ENCODE peak calls at places on chromosomes 2 and 18, in seven cellular contexts. T, K, V, F, B, J and R are unnamed samples.

GRCh38 chr18:43213816-43214215 is 63.5 kb downstream of the SYT4 start:
- DNase-seq in K (no peak), J (no peak), T (no peak), F (no peak), B (no peak), V (no peak), R (no peak)

GRCh38 chr18:7921938-7922587 is 354.9 kb downstream of the PTPRM start:
- DNase-seq in J (no peak), F (no peak), T (no peak), V (no peak), B (no peak), K (no peak), R (no peak)

GRCh38 chr18:34809697-34810096 is 99.6 kb downstream of the DTNA start:
- DNase-seq in V (no peak), J (peak), B (no peak), T (no peak), K (no peak), F (peak), R (no peak)

GRCh38 chr2:234091432-234091879 is 41.0 kb downstream of the SPP2 start:
- DNase-seq in K (no peak), B (no peak), J (no peak), V (peak), F (no peak), T (no peak), R (no peak)

GRCh38 chr2:64987001-64987962 is 1.9 kb upstream of the SLC1A4 start:
- DNase-seq in K (no peak), F (no peak), V (no peak), J (no peak), T (no peak), B (peak), R (no peak)

GRCh38 chr18:70082430-70082829 is 123.1 kb downstream of the RTTN start:
- DNase-seq in B (no peak), V (no peak), K (no peak), J (no peak), F (no peak), T (no peak), R (no peak)

GRCh38 chr2:195695002-195695631 is 38.1 kb downstream of the SLC39A10 start:
- DNase-seq in T (no peak), B (no peak), J (no peak), F (no peak), K (no peak), V (no peak), R (no peak)

GRCh38 chr18:2979871-2980606 is 32.9 kb downstream of the LPIN2 start:
- DNase-seq in V (no peak), B (no peak), T (no peak), K (no peak), J (no peak), F (no peak), R (no peak)